ENCODE peak calls at places on chromosomes 12 and 14, in ten cellular contexts. Q is thoracic aorta, P is neural progenitor cell, U is endothelial cell, N is GM20000, Z is tibial nerve, W is NCI-H2171, B is transverse colon, K is skeletal muscle cell, J is tibial artery. A is an unnamed sample.

GRCh38 chr14:49966971-49967630 is 74.2 kb downstream of the ARF6 start:
- DNase-seq in Q (no peak), P (no peak), U (no peak), N (no peak), Z (no peak), W (no peak), B (no peak), K (no peak), J (no peak), A (no peak)

GRCh38 chr12:6430124-6430989 is 14.4 kb upstream of the CD27 start:
- DNase-seq in Q (peak; percentile 94), P (no peak), U (no peak), N (no peak), Z (peak; percentile 84), W (no peak), B (peak; percentile 88), K (peak; percentile 90), J (peak; percentile 92), A (no peak)

GRCh38 chr14:73237219-73237785 is at the start of gene PAPLN:
- DNase-seq in Q (no peak), P (peak; percentile 61), U (no peak), N (peak; percentile 72), Z (peak; percentile 44), W (no peak), B (peak; percentile 61), K (no peak), J (no peak), A (no peak)

GRCh38 chr14:105209091-105209490 is 28.0 kb upstream of the NUDT14 start:
- DNase-seq in Q (no peak), P (no peak), U (no peak), N (no peak), Z (no peak), W (no peak), B (no peak), K (no peak), J (no peak), A (no peak)

GRCh38 chr12:100249936-100250335 is 16.9 kb downstream of the DEPDC4 start:
- DNase-seq in Q (no peak), P (no peak), U (no peak), N (no peak), Z (no peak), W (no peak), B (no peak), K (no peak), J (no peak), A (no peak)

GRCh38 chr14:46384611-46385010 is 267.0 kb downstream of the RPL10L start:
- DNase-seq in Q (no peak), P (no peak), U (no peak), N (no peak), Z (no peak), W (no peak), B (no peak), K (no peak), J (no peak), A (no peak)

GRCh38 chr12:54173066-54173726 is 15.6 kb downstream of the SMUG1 start:
- DNase-seq in Q (no peak), P (peak; percentile 80), U (peak; percentile 34), N (peak; percentile 63), Z (no peak), W (peak; percentile 84), B (peak; percentile 38), K (no peak), J (no peak), A (peak; percentile 74)

GRCh38 chr12:85835810-85836715 is at the start of gene RASSF9:
- DNase-seq in Q (no peak), P (peak; percentile 18), U (no peak), N (no peak), Z (peak; percentile 23), W (no peak), B (peak; percentile 55), K (peak; percentile 87), J (peak; percentile 79), A (no peak)

A was measured in nephron progenitor cell.